ENCODE peak calls at places on chromosomes 1 and 21, in four cellular contexts. G is cardiac muscle cell, L is mesenchymal stem cell, X is GM23248. Q is an unnamed sample.
A peak's percentile ranks its signal among the peaks of the same experiment; 100 is the strongest.

GRCh38 chr1:169235568-169235967 is 129.1 kb downstream of the ATP1B1 start:
- DNase-seq in L (no peak), X (no peak), G (no peak), Q (no peak)

GRCh38 chr1:234543442-234544093 is 64.6 kb upstream of the TARBP1 start:
- DNase-seq in G (peak; percentile 53), X (no peak), L (no peak), Q (no peak)

GRCh38 chr1:227032396-227032795 is 92.3 kb downstream of the COQ8A start:
- DNase-seq in G (no peak), L (no peak), X (no peak), Q (no peak)

GRCh38 chr1:150997949-150998348 is 8.8 kb downstream of the MINDY1 start:
- DNase-seq in G (no peak), X (no peak), L (no peak), Q (no peak)

GRCh38 chr1:93148001-93148400 is 32.2 kb downstream of the TMED5 start:
- DNase-seq in L (no peak), G (no peak), X (peak; percentile 54), Q (no peak)

GRCh38 chr1:174858301-174858700 is 141.4 kb upstream of the CACYBP start:
- DNase-seq in G (no peak), X (peak; percentile 31), L (no peak), Q (no peak)

GRCh38 chr1:110421159-110421777 is 13.8 kb upstream of the LAMTOR5 start:
- DNase-seq in X (peak; percentile 85), G (no peak), L (peak; percentile 49), Q (peak; percentile 50)

GRCh38 chr1:93433407-93433961 is 14.4 kb upstream of the FNBP1L start:
- DNase-seq in G (no peak), L (no peak), X (no peak), Q (no peak)

GRCh38 chr1:214753236-214753852 is 150.3 kb downstream of the CENPF start:
- DNase-seq in G (no peak), X (no peak), L (no peak), Q (no peak)

GRCh38 chr1:38291906-38292521 is 245.4 kb upstream of the POU3F1 start:
- DNase-seq in X (peak; percentile 17), G (peak; percentile 18), L (no peak), Q (no peak)

GRCh38 chr1:212062832-212063438 is 27.4 kb downstream of the DTL start:
- DNase-seq in L (peak; percentile 66), X (peak; percentile 78), G (peak; percentile 56), Q (no peak)

GRCh38 chr1:22914633-22915217 is 57.9 kb downstream of the LACTBL1 start:
- DNase-seq in L (no peak), X (no peak), G (no peak), Q (no peak)

GRCh38 chr1:158149577-158150269 is 31.0 kb upstream of the CD1D start:
- DNase-seq in L (peak; percentile 94), X (peak; percentile 98), G (peak; percentile 85), Q (peak; percentile 95)
- H3K4me1 ChIP-seq in L (peaks cover 8% of the 10 kb centered on the region), X (peaks cover 23% of the 10 kb centered on the region), G (no peaks in the 10 kb centered on the region), Q (peaks cover 3% of the 10 kb centered on the region)

GRCh38 chr21:43916076-43916475 is 51.1 kb downstream of the AGPAT3 start:
- DNase-seq in L (no peak), G (no peak), X (peak; percentile 30), Q (no peak)
- H3K27ac ChIP-seq in L (no peak overlapping the region), G (no peak overlapping the region), X (no peak overlapping the region), Q (no peak overlapping the region)

GRCh38 chr1:2203671-2204383 is 9.3 kb upstream of the FAAP20 start:
- DNase-seq in G (no peak), L (no peak), X (no peak), Q (no peak)
- H3K4me1 ChIP-seq in G (peaks cover 10% of the 10 kb centered on the region), L (peaks cover 47% of the 10 kb centered on the region), X (peaks cover 24% of the 10 kb centered on the region), Q (peaks cover 24% of the 10 kb centered on the region)

GRCh38 chr21:38743772-38744529 is 61.8 kb upstream of the ETS2 start:
- DNase-seq in G (no peak), X (no peak), L (peak; percentile 65), Q (no peak)

GRCh38 chr21:38740131-38740530 is 65.6 kb upstream of the ETS2 start:
- DNase-seq in L (peak; percentile 46), G (no peak), X (no peak), Q (no peak)

GRCh38 chr21:38742580-38743260 is 63.0 kb upstream of the ETS2 start:
- DNase-seq in G (no peak), L (no peak), X (no peak), Q (no peak)

GRCh38 chr21:38741092-38741975 is 64.4 kb upstream of the ETS2 start:
- DNase-seq in L (no peak), X (no peak), G (no peak), Q (no peak)

DNA sequence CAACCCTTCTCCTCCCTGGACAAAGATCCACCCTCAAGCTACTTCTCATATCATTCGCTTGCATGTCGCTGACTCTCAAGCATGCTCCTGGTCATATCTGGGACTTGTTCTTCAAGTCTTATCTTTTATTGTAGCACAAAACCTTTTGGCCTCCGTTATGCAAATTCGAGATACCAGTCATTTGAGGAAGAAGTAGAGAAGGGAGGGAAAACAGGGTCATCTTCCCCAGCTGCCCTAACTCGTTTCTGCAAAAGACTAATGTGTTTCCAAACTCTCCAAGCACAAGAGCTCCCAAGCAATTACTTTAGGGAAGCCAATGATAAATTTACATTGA is 63.8 kb upstream of the ETS2 start:
- DNase-seq in X (no peak), G (no peak), L (no peak), Q (no peak)
- H3K27ac ChIP-seq in X (no peak overlapping the region), G (no peak overlapping the region), L (no peak overlapping the region), Q (no peak overlapping the region)

GRCh38 chr1:196607940-196608339 is 300 bp downstream of the KCNT2 start:
- DNase-seq in G (no peak), L (no peak), X (peak; percentile 23), Q (no peak)

GRCh38 chr1:196609114-196609737 is 986 bp upstream of the KCNT2 start:
- DNase-seq in L (no peak), X (peak; percentile 20), G (peak; percentile 68), Q (no peak)

GRCh38 chr1:196608401-196609113 is at the start of gene KCNT2:
- DNase-seq in X (peak; percentile 60), G (peak; percentile 96), L (peak; percentile 88), Q (peak; percentile 52)

GRCh38 chr1:196611873-196612272 is 3.6 kb upstream of the KCNT2 start:
- DNase-seq in X (no peak), L (no peak), G (no peak), Q (peak; percentile 20)
- H3K4me1 ChIP-seq in X (peaks cover 5% of the 10 kb centered on the region), L (peaks cover 3% of the 10 kb centered on the region), G (peaks cover 7% of the 10 kb centered on the region), Q (no peaks in the 10 kb centered on the region)

DNA sequence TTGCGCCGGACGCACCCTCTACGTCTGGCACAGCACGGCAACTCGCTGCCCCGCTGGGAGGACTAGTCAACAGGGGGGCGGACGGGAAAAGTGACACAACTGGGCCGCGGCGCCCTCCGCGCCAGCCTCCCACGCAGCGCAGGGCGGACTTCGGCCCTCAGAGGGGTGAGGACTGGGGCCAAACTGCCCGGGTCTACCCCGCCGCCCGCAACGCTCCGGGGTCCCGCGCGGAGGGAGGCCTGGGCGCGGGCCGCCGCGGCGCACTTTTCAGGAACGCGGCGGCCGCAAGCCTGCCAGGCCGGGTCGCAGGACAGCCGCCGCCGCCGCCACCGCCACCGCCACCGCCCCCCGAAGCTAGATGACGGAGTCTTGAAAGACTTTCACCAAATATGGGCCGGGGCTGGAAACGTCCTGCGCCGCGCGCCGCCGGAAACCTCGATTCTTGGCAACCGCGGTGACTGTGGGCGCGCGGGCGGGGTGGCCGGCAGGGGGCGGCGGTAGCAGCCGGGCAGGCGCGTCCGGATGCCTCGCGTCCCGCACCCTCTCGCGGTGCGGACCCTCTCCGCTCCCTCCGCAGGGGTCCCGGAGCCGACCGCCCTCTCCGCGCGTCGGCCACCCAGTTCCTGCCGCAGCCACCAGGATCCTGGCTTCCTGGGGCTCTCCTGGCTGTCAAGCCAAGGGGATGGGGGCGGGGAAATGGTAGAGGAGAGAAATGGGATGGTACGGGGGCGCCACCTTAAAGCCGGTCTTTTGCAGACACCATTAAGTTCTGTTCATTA is 3.7 kb upstream of the CCN1 start:
- DNase-seq in X (peak; percentile 96), G (peak; percentile 91), L (peak; percentile 94), Q (peak; percentile 83)
- H3K27ac ChIP-seq in X (peak overlapping the region; percentile 96), G (peak overlapping the region; percentile 98), L (peak overlapping the region; percentile 94), Q (peak overlapping the region; percentile 95)

GRCh38 chr1:24540906-24541710 is 14.8 kb upstream of the NCMAP start:
- DNase-seq in X (peak; percentile 80), G (no peak), L (peak; percentile 94), Q (no peak)
- H3K4me1 ChIP-seq in X (peaks cover 16% of the 10 kb centered on the region), G (peaks cover 12% of the 10 kb centered on the region), L (peaks cover 18% of the 10 kb centered on the region), Q (peaks cover 25% of the 10 kb centered on the region)

GRCh38 chr1:923991-924618 is 382 bp downstream of the SAMD11 start:
- DNase-seq in X (peak; percentile 66), L (no peak), G (peak; percentile 51), Q (no peak)

GRCh38 chr1:927741-928140 is 4.0 kb downstream of the SAMD11 start:
- DNase-seq in G (no peak), L (no peak), X (no peak), Q (no peak)

GRCh38 chr1:924619-925323 is 1.0 kb downstream of the SAMD11 start:
- DNase-seq in L (peak; percentile 48), G (peak; percentile 80), X (peak; percentile 85), Q (no peak)

GRCh38 chr1:927234-927633 is 3.5 kb downstream of the SAMD11 start:
- DNase-seq in L (no peak), G (no peak), X (no peak), Q (no peak)

GRCh38 chr1:925532-926421 is 2.1 kb downstream of the SAMD11 start:
- DNase-seq in G (peak; percentile 77), X (peak; percentile 84), L (no peak), Q (no peak)
- H3K27ac ChIP-seq in G (no peak overlapping the region), X (no peak overlapping the region), L (no peak overlapping the region), Q (no peak overlapping the region)

DNA sequence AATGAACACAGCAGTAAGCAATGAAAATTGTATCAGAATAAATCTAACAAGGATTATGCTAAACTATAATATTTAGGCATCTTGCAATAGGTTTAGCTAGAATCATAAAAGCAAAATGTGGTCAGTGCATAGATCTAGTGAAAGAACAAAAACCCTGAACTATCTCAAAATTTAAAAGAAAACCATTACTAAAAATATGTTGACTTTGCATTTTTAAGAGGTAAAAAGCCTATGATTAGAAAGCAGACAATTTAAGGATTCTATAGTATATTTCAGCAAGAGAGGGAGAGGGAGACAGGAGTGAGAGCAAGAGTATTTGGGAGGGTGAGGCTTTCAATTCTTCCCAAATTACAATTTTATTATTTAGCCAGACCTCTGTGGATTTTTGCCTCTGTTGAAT is 219.4 kb downstream of the TTLL7 start:
- DNase-seq in X (no peak), G (no peak), L (no peak), Q (no peak)
- H3K4me1 ChIP-seq in X (no peaks in the 10 kb centered on the region), G (no peaks in the 10 kb centered on the region), L (no peaks in the 10 kb centered on the region), Q (no peaks in the 10 kb centered on the region)

GRCh38 chr1:209356909-209357498 is 226.5 kb upstream of the CAMK1G start:
- DNase-seq in G (no peak), L (no peak), X (no peak), Q (no peak)
- H3K27ac ChIP-seq in G (no peak overlapping the region), L (no peak overlapping the region), X (no peak overlapping the region), Q (no peak overlapping the region)

Q was measured in left lung.